ENCODE peak calls at places on chromosomes 3 and 15, in nine cellular contexts. Y is aorta; O is mucosa of descending colon; Z is BE2C; E is cardiac fibroblast; S is CD8-positive, alpha-beta memory T cell; P is CD8-positive, alpha-beta T cell; L is right lobe of liver; A is bronchial epithelial cell. U is an unnamed sample.

GRCh38 chr15:36256258-36256825 is 323.1 kb upstream of the CDIN1 start:
- DNase-seq in Y (no peak), Z (no peak), A (no peak), O (no peak), E (no peak), L (no peak), S (no peak), P (no peak), U (no peak)

GRCh38 chr15:94576889-94577533 is 345.6 kb downstream of the MCTP2 start:
- DNase-seq in L (no peak), P (peak; percentile 19), Z (peak; percentile 55), A (peak; percentile 42), E (peak; percentile 7), S (no peak), Y (no peak), O (peak; percentile 38), U (no peak)

GRCh38 chr3:21989643-21990042 is 238.6 kb upstream of the ZNF385D start:
- DNase-seq in E (no peak), O (no peak), L (no peak), S (no peak), Y (no peak), Z (no peak), A (no peak), P (no peak), U (no peak)

GRCh38 chr3:141863497-141863896 is 12.9 kb upstream of the ATP1B3 start:
- DNase-seq in A (no peak), Z (no peak), L (no peak), P (no peak), Y (no peak), S (no peak), E (peak; percentile 85), O (no peak), U (peak; percentile 47)

GRCh38 chr15:70748281-70748747 is 15.0 kb downstream of the UACA start:
- DNase-seq in O (peak; percentile 30), L (peak; percentile 53), A (no peak), P (no peak), E (no peak), Z (peak; percentile 9), S (no peak), Y (peak; percentile 93), U (peak; percentile 50)

GRCh38 chr3:113287111-113287817 is 75.9 kb downstream of the BOC start:
- DNase-seq in Z (no peak), O (no peak), P (no peak), A (peak; percentile 81), S (no peak), E (peak; percentile 59), Y (no peak), L (no peak), U (peak; percentile 78)

GRCh38 chr3:83216919-83217594 is 1455.6 kb upstream of the GBE1 start:
- DNase-seq in O (no peak), A (no peak), Z (peak; percentile 9), E (no peak), P (no peak), Y (peak; percentile 59), L (peak; percentile 35), S (peak; percentile 32), U (no peak)

GRCh38 chr3:127697531-127698240 is 24.9 kb downstream of the ABTB1 start:
- DNase-seq in E (peak; percentile 92), O (peak; percentile 67), L (peak; percentile 79), A (peak; percentile 59), Y (peak; percentile 91), P (peak; percentile 26), Z (peak; percentile 82), S (peak; percentile 63), U (peak; percentile 94)

GRCh38 chr3:37862219-37862711 is 585 bp downstream of the CTDSPL start:
- DNase-seq in O (peak; percentile 61), A (peak; percentile 42), Y (peak; percentile 89), S (no peak), E (peak; percentile 44), L (peak; percentile 68), Z (peak; percentile 24), P (peak; percentile 33), U (peak; percentile 43)

GRCh38 chr15:64430000-64430735 is 30.2 kb upstream of the ZNF609 start:
- DNase-seq in Z (no peak), A (no peak), O (peak; percentile 20), E (peak; percentile 96), Y (no peak), L (no peak), S (peak; percentile 72), P (peak; percentile 41), U (peak; percentile 98)

GRCh38 chr3:39911465-39912309 is 102.3 kb downstream of the MYRIP start:
- DNase-seq in Z (no peak), A (peak; percentile 33), E (peak; percentile 85), O (peak; percentile 20), S (no peak), Y (no peak), P (no peak), L (no peak), U (peak; percentile 92)

GRCh38 chr15:35674873-35675781 is 129.2 kb upstream of the DPH6 start:
- DNase-seq in O (no peak), P (no peak), S (no peak), L (no peak), Y (no peak), A (no peak), Z (no peak), E (peak; percentile 76), U (peak; percentile 34)

GRCh38 chr3:169664034-169664820 is 715 bp upstream of the MECOM start:
- DNase-seq in P (no peak), E (peak; percentile 30), A (peak; percentile 38), Z (no peak), L (peak; percentile 53), Y (peak; percentile 79), O (no peak), S (no peak), U (peak; percentile 55)

GRCh38 chr3:37772773-37773291 is 88.8 kb upstream of the CTDSPL start:
- DNase-seq in Y (no peak), S (no peak), L (no peak), P (no peak), Z (no peak), A (no peak), E (no peak), O (no peak), U (no peak)

GRCh38 chr3:192303235-192303634 is 424.1 kb downstream of the FGF12 start:
- DNase-seq in A (no peak), O (no peak), Z (no peak), Y (no peak), P (no peak), S (no peak), E (no peak), L (no peak), U (no peak)

GRCh38 chr3:183555541-183556081 is at the start of gene KLHL6:
- DNase-seq in Y (no peak), Z (no peak), S (peak; percentile 79), P (peak; percentile 71), E (peak; percentile 15), A (no peak), O (peak; percentile 53), L (no peak), U (no peak)
- H3K4me3 ChIP-seq in Y (no peak within 1 kb of the TSS), Z (no peak within 1 kb of the TSS), S (peak within 1 kb of the TSS; percentile 69), P (peak within 1 kb of the TSS; percentile 71), E (no peak within 1 kb of the TSS), A (no peak within 1 kb of the TSS), O (no peak within 1 kb of the TSS), L (no peak within 1 kb of the TSS), U (no peak within 1 kb of the TSS)

GRCh38 chr3:193996641-193997089 is 139.3 kb upstream of the HES1 start:
- DNase-seq in Z (no peak), P (no peak), A (no peak), O (no peak), L (no peak), E (no peak), S (no peak), Y (no peak), U (no peak)
- H3K4me3 ChIP-seq in Z (no peak overlapping the region), P (no peak overlapping the region), A (no peak overlapping the region), O (no peak overlapping the region), L (no peak overlapping the region), E (no peak overlapping the region), S (no peak overlapping the region), Y (no peak overlapping the region), U (no peak overlapping the region)

GRCh38 chr3:148694116-148694515 is 3.6 kb upstream of the AGTR1 start:
- DNase-seq in P (no peak), Y (no peak), E (no peak), L (no peak), O (no peak), Z (no peak), A (no peak), S (no peak), U (no peak)

GRCh38 chr3:148698190-148698806 is 595 bp downstream of the AGTR1 start:
- DNase-seq in S (no peak), E (no peak), L (no peak), P (no peak), Y (no peak), Z (no peak), O (no peak), A (no peak), U (peak; percentile 12)

DNA sequence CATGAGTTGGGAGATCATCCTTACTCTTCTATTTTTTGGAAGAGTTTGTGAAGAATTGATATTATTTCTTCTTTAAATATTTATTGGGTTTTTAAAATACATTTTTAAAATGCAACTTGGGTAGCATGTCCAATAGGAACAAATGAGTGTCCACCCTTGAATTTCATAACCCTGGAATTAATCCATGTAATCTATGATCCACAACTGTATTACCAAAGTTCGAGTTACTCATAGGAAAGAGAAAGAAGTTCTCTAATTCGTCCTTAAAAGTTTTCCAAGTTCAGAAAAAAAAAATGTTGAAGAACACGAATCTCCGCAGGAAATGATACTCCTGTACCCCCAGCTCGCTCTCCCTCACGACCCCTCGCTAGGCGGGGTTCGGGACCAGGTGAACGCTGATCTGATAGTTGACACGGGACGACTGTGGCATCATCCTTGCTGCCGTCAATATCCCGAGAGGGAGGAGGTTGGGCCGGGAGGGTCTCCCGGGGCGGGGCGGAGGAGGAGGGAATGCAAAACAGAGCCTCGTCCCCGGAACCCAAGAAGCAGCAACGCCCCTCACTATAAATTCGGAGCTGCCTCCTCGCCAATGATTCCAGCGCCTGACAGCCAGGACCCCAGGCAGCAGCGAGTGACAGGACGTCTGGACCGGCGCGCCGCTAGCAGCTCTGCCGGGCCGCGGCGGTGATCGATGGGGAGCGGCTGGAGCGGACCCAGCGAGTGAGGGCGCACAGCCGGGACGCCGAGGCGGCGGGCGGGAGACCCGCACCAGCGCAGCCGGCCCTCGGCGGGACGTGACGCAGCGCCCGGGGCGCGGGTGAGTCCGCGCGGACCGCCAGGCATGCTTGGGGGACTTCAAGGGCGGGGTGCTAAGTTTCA is at the start of gene AGTR1:
- DNase-seq in P (no peak), L (peak; percentile 90), A (no peak), Z (peak; percentile 58), S (peak; percentile 22), E (peak; percentile 30), Y (peak; percentile 82), O (peak; percentile 18), U (peak; percentile 67)
- H3K4me3 ChIP-seq in P (no peak within 1 kb of the TSS), L (peak within 1 kb of the TSS; percentile 71), A (no peak within 1 kb of the TSS), Z (peak within 1 kb of the TSS; percentile 50), S (no peak within 1 kb of the TSS), E (peak within 1 kb of the TSS; percentile 64), Y (peak within 1 kb of the TSS; percentile 84), O (no peak within 1 kb of the TSS), U (peak within 1 kb of the TSS; percentile 72)

DNA sequence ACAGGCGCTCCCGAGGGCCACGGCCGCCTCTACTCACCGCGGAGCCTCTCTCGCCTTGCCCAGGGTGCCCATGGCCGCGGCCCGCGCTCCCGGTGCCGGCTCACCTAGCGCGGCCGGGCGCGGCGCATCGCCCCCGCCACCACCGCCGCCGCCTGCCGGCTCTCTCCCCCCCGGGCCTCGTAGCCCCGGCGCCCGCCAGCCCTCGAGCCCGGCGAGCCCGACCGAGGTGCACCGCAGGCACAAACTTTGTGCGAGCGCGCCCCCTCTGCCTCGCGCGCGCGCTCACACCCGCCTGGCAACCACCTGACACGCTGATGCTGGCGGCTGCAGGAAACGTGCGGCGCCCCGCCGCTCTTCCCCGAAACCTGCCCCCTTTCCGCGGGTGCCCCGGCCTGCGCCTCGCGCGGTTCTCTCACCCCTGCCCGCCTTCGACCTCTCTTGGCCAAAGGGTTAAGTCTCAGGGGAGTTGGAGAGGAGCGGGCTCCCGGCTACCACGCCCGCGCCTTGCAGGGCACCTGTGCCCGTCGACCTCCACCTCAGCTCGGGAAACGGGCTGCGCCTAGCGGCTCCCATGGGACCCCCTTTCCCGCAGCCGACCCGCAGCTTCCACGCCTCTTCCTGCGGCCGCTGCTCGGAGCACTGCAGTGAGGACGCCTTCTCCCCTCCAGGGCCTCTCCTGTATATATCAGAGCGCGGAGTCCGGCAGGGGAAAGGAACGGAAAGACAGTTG is at the start of gene RASGRP1:
- DNase-seq in A (peak; percentile 21), L (peak; percentile 73), Z (peak; percentile 74), O (peak; percentile 76), E (peak; percentile 46), P (peak; percentile 88), Y (peak; percentile 91), S (peak; percentile 92), U (peak; percentile 10)
- H3K4me3 ChIP-seq in A (peak within 1 kb of the TSS; percentile 37), L (peak within 1 kb of the TSS; percentile 48), Z (peak within 1 kb of the TSS; percentile 57), O (peak within 1 kb of the TSS; percentile 22), E (peak within 1 kb of the TSS; percentile 49), P (peak within 1 kb of the TSS; percentile 96), Y (peak within 1 kb of the TSS; percentile 68), S (peak within 1 kb of the TSS; percentile 90), U (peak within 1 kb of the TSS; percentile 57)

U was measured in fibroblast of the aortic adventitia.